ENCODE peak calls at places on chromosome 6, in eight cellular contexts. J is uterus, G is foreskin keratinocyte, D is SK-N-SH, Q is Peyer's patch, F is heart left ventricle, X is IMR-90, R is body of pancreas. Y is an unnamed sample.

GRCh38 chr6:2857580-2858337 is 16.1 kb upstream of the SERPINB1 start:
- DNase-seq in J (no peak), G (no peak), D (peak; percentile 70), Q (peak; percentile 48), F (peak; percentile 77), X (peak; percentile 64), R (no peak), Y (no peak)

GRCh38 chr6:14211596-14211961 is 94.0 kb downstream of the CD83 start:
- DNase-seq in J (peak; percentile 37), G (no peak), D (peak; percentile 61), Q (no peak), F (peak; percentile 82), X (peak; percentile 37), R (peak; percentile 49), Y (peak; percentile 64)

GRCh38 chr6:2971420-2972218 is at the start of gene SERPINB6:
- DNase-seq in J (peak; percentile 89), G (no peak), D (peak; percentile 84), Q (peak; percentile 94), F (peak; percentile 89), X (peak; percentile 71), R (peak; percentile 81), Y (peak; percentile 89)

GRCh38 chr6:145453376-145453775 is 281.9 kb downstream of the EPM2A start:
- DNase-seq in J (no peak), G (no peak), D (peak; percentile 9), Q (no peak), F (no peak), X (no peak), R (no peak), Y (no peak)

GRCh38 chr6:146358341-146359046 is 185.1 kb upstream of the RAB32 start:
- DNase-seq in J (no peak), G (peak; percentile 22), D (no peak), Q (no peak), F (no peak), X (no peak), R (no peak), Y (no peak)

GRCh38 chr6:17354700-17355403 is 38.5 kb upstream of the CAP2 start:
- DNase-seq in J (no peak), G (no peak), D (no peak), Q (no peak), F (no peak), X (peak; percentile 86), R (no peak), Y (no peak)

GRCh38 chr6:79737172-79737571 is 106.0 kb downstream of the SH3BGRL2 start:
- DNase-seq in J (no peak), G (no peak), D (peak; percentile 6), Q (no peak), F (no peak), X (peak; percentile 1), R (peak; percentile 7), Y (peak; percentile 32)

GRCh38 chr6:85684125-85684808 is 41.6 kb upstream of the SYNCRIP start:
- DNase-seq in J (no peak), G (no peak), D (no peak), Q (no peak), F (no peak), X (peak; percentile 48), R (no peak), Y (no peak)

GRCh38 chr6:158972241-158973233 is 27.5 kb downstream of the RSPH3 start:
- DNase-seq in J (no peak), G (no peak), D (peak; percentile 47), Q (no peak), F (no peak), X (peak; percentile 69), R (no peak), Y (no peak)

GRCh38 chr6:150720774-150721233 is 121.1 kb downstream of the PLEKHG1 start:
- DNase-seq in J (no peak), G (peak; percentile 98), D (no peak), Q (no peak), F (no peak), X (no peak), R (no peak), Y (no peak)

GRCh38 chr6:170172825-170173231 is 118.0 kb downstream of the DLL1 start:
- DNase-seq in J (no peak), G (no peak), D (no peak), Q (peak; percentile 35), F (no peak), X (no peak), R (no peak), Y (peak; percentile 13)

GRCh38 chr6:26383624-26384417 is 913 bp downstream of the BTN2A2 start:
- DNase-seq in J (no peak), G (no peak), D (no peak), Q (peak; percentile 57), F (no peak), X (peak; percentile 72), R (peak; percentile 34), Y (peak; percentile 61)

GRCh38 chr6:155245193-155245592 is 18.6 kb upstream of the CLDN20 start:
- DNase-seq in J (no peak), G (no peak), D (no peak), Q (no peak), F (no peak), X (no peak), R (no peak), Y (no peak)

GRCh38 chr6:38901802-38902522 is 146.6 kb upstream of the GLP1R start:
- DNase-seq in J (no peak), G (no peak), D (no peak), Q (no peak), F (no peak), X (no peak), R (no peak), Y (no peak)

GRCh38 chr6:39794231-39794630 is 2.1 kb downstream of the DAAM2 start:
- DNase-seq in J (no peak), G (no peak), D (no peak), Q (no peak), F (no peak), X (no peak), R (no peak), Y (no peak)

GRCh38 chr6:139249387-139249786 is 42.4 kb downstream of the TXLNB start:
- DNase-seq in J (no peak), G (no peak), D (no peak), Q (no peak), F (no peak), X (no peak), R (no peak), Y (no peak)

GRCh38 chr6:138487122-138487604 is 12.1 kb downstream of the NHSL1 start:
- DNase-seq in J (no peak), G (no peak), D (no peak), Q (no peak), F (no peak), X (no peak), R (no peak), Y (no peak)

DNA sequence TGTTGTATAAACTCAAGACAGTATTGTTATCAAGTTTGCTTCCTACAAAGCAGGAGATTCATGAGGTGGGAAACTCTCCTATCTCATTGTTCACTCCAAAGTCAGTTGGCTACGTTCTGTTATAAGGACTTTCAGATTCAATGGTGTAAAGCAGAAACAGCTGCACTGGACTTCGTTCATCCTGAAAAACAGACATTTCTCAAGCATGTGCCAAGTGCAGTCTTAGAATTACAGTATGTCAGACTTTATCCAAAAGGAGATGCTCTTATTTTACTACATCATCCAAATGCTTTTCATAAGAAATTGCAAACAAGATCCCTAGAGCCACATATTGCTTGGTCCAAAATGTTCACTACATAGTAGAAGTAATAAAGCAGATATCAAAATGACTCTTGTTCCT is 14.9 kb downstream of the COL21A1 start:
- DNase-seq in J (no peak), G (no peak), D (no peak), Q (no peak), F (no peak), X (no peak), R (no peak), Y (no peak)
- H3K4me1 ChIP-seq in J (no peaks in the 10 kb centered on the region), G (peaks cover 3% of the 10 kb centered on the region), D (peaks cover 9% of the 10 kb centered on the region), Q (no peaks in the 10 kb centered on the region), F (peaks cover 3% of the 10 kb centered on the region), X (no peaks in the 10 kb centered on the region), R (no peaks in the 10 kb centered on the region), Y (no peaks in the 10 kb centered on the region)

GRCh38 chr6:157238346-157238745 is 85.0 kb downstream of the TMEM242 start:
- DNase-seq in J (no peak), G (no peak), D (no peak), Q (no peak), F (no peak), X (no peak), R (no peak), Y (no peak)
- TF ChIP-seq CTCF in J (no peak), G (no peak), D (no peak), Q (no peak), F (no peak), X (no peak), R (no peak), Y (no peak)

GRCh38 chr6:42366999-42367352 is 84.8 kb downstream of the TRERF1 start:
- DNase-seq in J (no peak), G (no peak), D (no peak), Q (no peak), F (no peak), X (no peak), R (no peak), Y (no peak)

GRCh38 chr6:42370323-42370985 is 81.3 kb downstream of the TRERF1 start:
- DNase-seq in J (no peak), G (no peak), D (no peak), Q (no peak), F (no peak), X (no peak), R (no peak), Y (no peak)

GRCh38 chr6:42368156-42368555 is 83.6 kb downstream of the TRERF1 start:
- DNase-seq in J (no peak), G (no peak), D (no peak), Q (no peak), F (no peak), X (no peak), R (no peak), Y (no peak)

GRCh38 chr6:42367353-42368011 is 84.2 kb downstream of the TRERF1 start:
- DNase-seq in J (no peak), G (no peak), D (no peak), Q (no peak), F (no peak), X (peak; percentile 60), R (no peak), Y (no peak)

DNA sequence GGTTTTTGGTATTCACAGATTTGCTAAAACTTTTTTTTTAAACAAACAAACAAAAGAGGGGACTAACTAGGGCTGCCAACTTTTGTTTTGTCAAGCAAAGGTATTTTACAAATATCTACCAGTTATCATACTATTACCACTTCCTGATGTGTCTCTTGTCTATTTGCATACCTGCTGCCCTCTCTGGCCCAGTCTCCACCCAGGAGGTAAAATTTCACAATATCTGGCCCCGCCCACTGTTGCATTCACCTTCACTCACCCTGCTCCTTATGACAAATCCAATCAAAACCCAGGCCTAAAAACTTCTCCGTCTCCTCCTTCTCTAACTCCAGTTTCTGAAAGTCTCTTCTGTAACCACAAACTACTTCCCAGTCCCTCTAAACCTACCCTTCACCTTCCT is 82.2 kb downstream of the TRERF1 start:
- DNase-seq in J (no peak), G (peak; percentile 6), D (no peak), Q (no peak), F (no peak), X (no peak), R (no peak), Y (peak; percentile 56)
- H3K4me1 ChIP-seq in J (no peaks in the 10 kb centered on the region), G (no peaks in the 10 kb centered on the region), D (no peaks in the 10 kb centered on the region), Q (no peaks in the 10 kb centered on the region), F (peaks cover 90% of the 10 kb centered on the region), X (peaks cover 20% of the 10 kb centered on the region), R (no peaks in the 10 kb centered on the region), Y (peaks cover 4% of the 10 kb centered on the region)

GRCh38 chr6:143592335-143592734 is 80.8 kb upstream of the FUCA2 start:
- DNase-seq in J (no peak), G (no peak), D (no peak), Q (no peak), F (no peak), X (no peak), R (peak; percentile 45), Y (no peak)
- TF ChIP-seq CTCF in J (no peak), G (peak; percentile 58), D (peak; percentile 51), Q (no peak), F (no peak), X (peak; percentile 23), R (no peak), Y (no peak)